ENCODE peak calls at places on chromosomes 7 and 10, in five cellular contexts. One of them, this sample, is unnamed.

GRCh38 chr7:31023877-31024276 is 28.2 kb upstream of the ADCYAP1R1 start:
- DNase-seq in upper lobe of left lung: no peak
- DNase-seq in uterus: no peak
- DNase-seq in fibroblast of mammary gland: no peak
- DNase-seq in epithelial cell of esophagus: no peak
- DNase-seq in this sample: no peak

GRCh38 chr7:55177589-55178261 is 158.9 kb downstream of the EGFR start:
- DNase-seq in epithelial cell of esophagus: no peak
- DNase-seq in uterus: no peak
- DNase-seq in upper lobe of left lung: no peak
- DNase-seq in fibroblast of mammary gland: no peak
- DNase-seq in this sample: no peak

GRCh38 chr10:93086289-93086688 is 12.6 kb downstream of the CYP26A1 start:
- DNase-seq in upper lobe of left lung: no peak
- DNase-seq in uterus: no peak
- DNase-seq in fibroblast of mammary gland: no peak
- DNase-seq in epithelial cell of esophagus: no peak
- DNase-seq in this sample: no peak

GRCh38 chr7:111827863-111828504 is 265.7 kb upstream of the IMMP2L start:
- DNase-seq in upper lobe of left lung: no peak
- DNase-seq in fibroblast of mammary gland: peak
- DNase-seq in epithelial cell of esophagus: peak
- DNase-seq in uterus: no peak
- DNase-seq in this sample: no peak

GRCh38 chr7:103991406-103991805 is 1.9 kb upstream of the RELN start:
- DNase-seq in upper lobe of left lung: no peak
- DNase-seq in uterus: no peak
- DNase-seq in fibroblast of mammary gland: no peak
- DNase-seq in epithelial cell of esophagus: no peak
- DNase-seq in this sample: no peak

GRCh38 chr7:117279203-117279602 is 43.7 kb downstream of the WNT2 start:
- DNase-seq in fibroblast of mammary gland: no peak
- DNase-seq in upper lobe of left lung: no peak
- DNase-seq in uterus: no peak
- DNase-seq in epithelial cell of esophagus: no peak
- DNase-seq in this sample: no peak

GRCh38 chr7:107945332-107945731 is 54.3 kb downstream of the DLD start:
- DNase-seq in fibroblast of mammary gland: no peak
- DNase-seq in upper lobe of left lung: no peak
- DNase-seq in uterus: no peak
- DNase-seq in epithelial cell of esophagus: no peak
- DNase-seq in this sample: no peak

GRCh38 chr10:15168296-15168780 is at the start of gene NMT2:
- DNase-seq in uterus: peak
- DNase-seq in upper lobe of left lung: peak
- DNase-seq in fibroblast of mammary gland: no peak
- DNase-seq in epithelial cell of esophagus: no peak
- DNase-seq in this sample: no peak

GRCh38 chr10:27485986-27486385 is 18.1 kb upstream of the RAB18 start:
- DNase-seq in uterus: no peak
- DNase-seq in epithelial cell of esophagus: peak
- DNase-seq in upper lobe of left lung: no peak
- DNase-seq in fibroblast of mammary gland: no peak
- DNase-seq in this sample: no peak

GRCh38 chr7:24057243-24057642 is 226.7 kb upstream of the NPY start:
- DNase-seq in epithelial cell of esophagus: no peak
- DNase-seq in upper lobe of left lung: no peak
- DNase-seq in fibroblast of mammary gland: no peak
- DNase-seq in uterus: no peak
- DNase-seq in this sample: no peak
- TF ChIP-seq CTCF in epithelial cell of esophagus: no peak
- TF ChIP-seq CTCF in upper lobe of left lung: no peak
- TF ChIP-seq CTCF in fibroblast of mammary gland: no peak
- TF ChIP-seq CTCF in uterus: no peak
- TF ChIP-seq CTCF in this sample: no peak

GRCh38 chr10:69786791-69787190 is 14.9 kb upstream of the COL13A1 start:
- DNase-seq in upper lobe of left lung: no peak
- DNase-seq in fibroblast of mammary gland: peak
- DNase-seq in uterus: no peak
- DNase-seq in epithelial cell of esophagus: peak
- DNase-seq in this sample: no peak
- TF ChIP-seq CTCF in upper lobe of left lung: no peak
- TF ChIP-seq CTCF in fibroblast of mammary gland: peak
- TF ChIP-seq CTCF in uterus: no peak
- TF ChIP-seq CTCF in epithelial cell of esophagus: peak
- TF ChIP-seq CTCF in this sample: peak

DNA sequence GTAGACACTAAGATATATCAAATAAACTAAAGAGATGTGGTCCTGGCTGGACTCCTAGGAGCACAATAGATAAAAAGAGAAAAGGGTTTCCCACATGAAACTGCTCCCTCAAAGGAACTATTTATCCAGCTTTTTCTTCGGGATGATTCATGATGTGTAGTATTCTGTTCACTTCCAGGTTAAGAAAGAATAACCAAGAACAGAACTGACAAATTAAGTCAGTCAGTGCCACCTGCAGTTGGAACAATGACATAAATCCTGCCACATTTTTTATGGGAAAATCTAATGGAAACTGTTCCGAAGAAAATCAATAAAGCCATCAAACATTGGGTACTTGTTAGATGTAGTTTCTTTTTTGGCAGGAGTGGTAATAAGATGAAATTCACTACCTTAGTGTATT is 87.1 kb downstream of the POLR1F start:
- DNase-seq in fibroblast of mammary gland: peak
- DNase-seq in upper lobe of left lung: no peak
- DNase-seq in epithelial cell of esophagus: peak
- DNase-seq in uterus: no peak
- DNase-seq in this sample: no peak
- TF ChIP-seq CTCF in fibroblast of mammary gland: peak
- TF ChIP-seq CTCF in upper lobe of left lung: no peak
- TF ChIP-seq CTCF in epithelial cell of esophagus: peak
- TF ChIP-seq CTCF in uterus: no peak
- TF ChIP-seq CTCF in this sample: no peak

GRCh38 chr7:22657479-22657878 is 69.5 kb upstream of the IL6 start:
- DNase-seq in upper lobe of left lung: no peak
- DNase-seq in uterus: no peak
- DNase-seq in epithelial cell of esophagus: no peak
- DNase-seq in fibroblast of mammary gland: no peak
- DNase-seq in this sample: no peak

GRCh38 chr7:22660293-22660692 is 66.7 kb upstream of the IL6 start:
- DNase-seq in fibroblast of mammary gland: no peak
- DNase-seq in upper lobe of left lung: no peak
- DNase-seq in uterus: no peak
- DNase-seq in epithelial cell of esophagus: peak
- DNase-seq in this sample: no peak

GRCh38 chr7:22660732-22661131 is 66.3 kb upstream of the IL6 start:
- DNase-seq in upper lobe of left lung: no peak
- DNase-seq in uterus: no peak
- DNase-seq in epithelial cell of esophagus: no peak
- DNase-seq in fibroblast of mammary gland: no peak
- DNase-seq in this sample: no peak

GRCh38 chr7:22658031-22658430 is 69.0 kb upstream of the IL6 start:
- DNase-seq in epithelial cell of esophagus: no peak
- DNase-seq in upper lobe of left lung: no peak
- DNase-seq in uterus: no peak
- DNase-seq in fibroblast of mammary gland: peak
- DNase-seq in this sample: no peak

GRCh38 chr7:22659741-22660140 is 67.3 kb upstream of the IL6 start:
- DNase-seq in upper lobe of left lung: no peak
- DNase-seq in epithelial cell of esophagus: no peak
- DNase-seq in fibroblast of mammary gland: no peak
- DNase-seq in uterus: no peak
- DNase-seq in this sample: no peak
- TF ChIP-seq CTCF in upper lobe of left lung: no peak
- TF ChIP-seq CTCF in epithelial cell of esophagus: no peak
- TF ChIP-seq CTCF in fibroblast of mammary gland: no peak
- TF ChIP-seq CTCF in uterus: no peak
- TF ChIP-seq CTCF in this sample: no peak

This sample was measured in AG09319.